ENCODE peak calls at places on chromosomes 4 and X, in four cellular contexts. V is SK-N-SH, I is K562, P is HCT116. D is an unnamed sample.

GRCh38 chr4:106587558-106587957 is 219.0 kb upstream of the GIMD1 start:
- DNase-seq in V (no peak), I (no peak), P (no peak), D (no peak)

GRCh38 chr4:176185068-176185467 is 10.3 kb downstream of the SPATA4 start:
- DNase-seq in I (no peak), V (no peak), P (no peak), D (no peak)

GRCh38 chr4:16225996-16226815 is at the start of gene TAPT1:
- DNase-seq in P (no peak), I (peak; percentile 84), V (peak; percentile 93), D (no peak)

GRCh38 chr4:82560853-82561744 is 689 bp downstream of the TMEM150C start:
- DNase-seq in P (no peak), V (no peak), I (no peak), D (no peak)

GRCh38 chrX:24276011-24276410 is 37.9 kb downstream of the SUPT20HL2 start:
- DNase-seq in V (no peak), P (no peak), I (no peak), D (no peak)

GRCh38 chr4:40515398-40516293 is 114.0 kb downstream of the RBM47 start:
- DNase-seq in I (peak; percentile 82), V (no peak), P (no peak), D (peak; percentile 64)

GRCh38 chrX:103687073-103687695 is 685 bp upstream of the MORF4L2 start:
- DNase-seq in I (peak; percentile 71), P (peak; percentile 45), V (peak; percentile 64), D (no peak)

GRCh38 chr4:54265366-54265765 is 36.3 kb downstream of the PDGFRA start:
- DNase-seq in I (no peak), P (no peak), V (no peak), D (no peak)

GRCh38 chr4:154158756-154159155 is 332.8 kb downstream of the DCHS2 start:
- DNase-seq in P (no peak), V (no peak), I (no peak), D (no peak)

GRCh38 chrX:21493226-21493850 is 119.1 kb downstream of the CNKSR2 start:
- DNase-seq in P (no peak), V (no peak), I (no peak), D (no peak)

GRCh38 chr4:11635336-11635735 is 206.6 kb upstream of the HS3ST1 start:
- DNase-seq in P (peak; percentile 88), I (no peak), V (no peak), D (no peak)

GRCh38 chrX:97060019-97060418 is 176.3 kb downstream of the RPA4 start:
- DNase-seq in I (no peak), P (no peak), V (no peak), D (no peak)

GRCh38 chr4:24878256-24879016 is 34.4 kb downstream of the CCDC149 start:
- DNase-seq in P (no peak), V (no peak), I (no peak), D (no peak)
- H3K27ac ChIP-seq in P (no peak overlapping the region), V (no peak overlapping the region), I (no peak overlapping the region), D (no peak overlapping the region)

DNA sequence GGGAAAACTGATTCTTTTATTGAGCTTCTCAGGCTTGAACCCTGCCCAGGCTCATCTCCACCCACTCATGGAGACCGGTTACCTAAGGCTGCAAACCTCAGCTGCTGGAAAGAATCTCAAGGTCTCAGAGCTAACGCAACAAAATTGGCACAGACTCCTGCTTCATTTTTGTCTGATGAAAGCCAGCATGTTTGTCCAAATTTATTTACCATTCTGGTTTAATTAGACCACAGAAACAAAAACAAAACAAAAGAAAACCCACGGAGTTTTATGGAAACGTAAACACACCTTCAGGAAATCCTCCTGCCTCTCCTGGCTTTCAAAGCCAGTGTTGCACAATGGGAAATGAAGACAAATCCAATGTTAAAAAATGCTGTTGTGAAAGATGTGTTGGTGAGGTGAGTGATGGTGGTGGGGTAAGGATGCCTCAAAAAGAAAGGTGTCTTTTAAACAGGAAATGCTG is 56.4 kb upstream of the PDLIM3 start:
- DNase-seq in V (no peak), I (no peak), P (no peak), D (peak; percentile 75)
- TF ChIP-seq ELF1 in V (no peak), I (no peak), P (no peak), D (no peak)

GRCh38 chr4:147129687-147130086 is 184.0 kb upstream of the TTC29 start:
- DNase-seq in V (peak; percentile 64), P (no peak), I (no peak), D (no peak)
- H3K27ac ChIP-seq in V (peak overlapping the region; percentile 91), P (no peak overlapping the region), I (no peak overlapping the region), D (no peak overlapping the region)

GRCh38 chr4:187940299-187940698 is 55.3 kb upstream of the ZFP42 start:
- DNase-seq in V (no peak), P (no peak), I (no peak), D (no peak)

GRCh38 chr4:187942968-187943367 is 52.6 kb upstream of the ZFP42 start:
- DNase-seq in I (no peak), P (no peak), V (no peak), D (no peak)

DNA sequence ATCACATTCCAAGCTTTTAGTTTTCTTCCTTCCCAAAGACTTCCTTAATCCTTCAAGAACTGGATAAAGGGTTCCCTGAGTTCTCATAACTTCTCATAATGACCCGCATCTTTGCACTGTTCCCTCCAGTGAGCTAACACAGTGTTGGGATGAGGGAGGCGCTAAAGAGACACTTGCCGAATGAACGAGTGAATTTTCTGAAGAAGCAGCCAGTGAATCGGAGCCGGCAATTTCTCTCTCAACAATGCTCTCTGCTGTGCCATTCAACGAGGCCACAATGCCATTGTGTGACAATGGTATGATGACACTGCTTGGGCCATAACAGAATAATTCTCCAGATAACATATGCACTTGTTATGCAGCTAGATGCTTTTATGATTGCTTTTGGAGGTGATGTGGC is 51.4 kb upstream of the ZFP42 start:
- DNase-seq in P (no peak), I (no peak), V (no peak), D (no peak)
- TF ChIP-seq ELF1 in P (no peak), I (no peak), V (no peak), D (no peak)